ENCODE peak calls at places on chromosome 2, in seven cellular contexts. One of them, this sample, is unnamed.

GRCh38 chr2:237191693-237192076 is 106.0 kb downstream of the COPS8 start:
- DNase-seq in mesendoderm: no peak
- DNase-seq in H9: no peak
- DNase-seq in mesenchymal stem cell: no peak
- DNase-seq in IMR-90: no peak
- DNase-seq in neuronal stem cell: no peak
- DNase-seq in H1: no peak
- DNase-seq in this sample: no peak

GRCh38 chr2:151609705-151610104 is 124.6 kb downstream of the NEB start:
- DNase-seq in mesendoderm: no peak
- DNase-seq in H9: no peak
- DNase-seq in mesenchymal stem cell: no peak
- DNase-seq in IMR-90: no peak
- DNase-seq in neuronal stem cell: no peak
- DNase-seq in H1: no peak
- DNase-seq in this sample: no peak

GRCh38 chr2:12603781-12604180 is 113.0 kb upstream of the TRIB2 start:
- DNase-seq in mesendoderm: no peak
- DNase-seq in H9: no peak
- DNase-seq in mesenchymal stem cell: no peak
- DNase-seq in IMR-90: no peak
- DNase-seq in neuronal stem cell: no peak
- DNase-seq in H1: no peak
- DNase-seq in this sample: no peak

GRCh38 chr2:112754562-112754961 is 9.8 kb downstream of the CKAP2L start:
- DNase-seq in mesendoderm: no peak
- DNase-seq in H9: no peak
- DNase-seq in mesenchymal stem cell: no peak
- DNase-seq in IMR-90: no peak
- DNase-seq in neuronal stem cell: no peak
- DNase-seq in H1: no peak
- DNase-seq in this sample: no peak

GRCh38 chr2:208025814-208026184 is 472 bp upstream of the PLEKHM3 start:
- DNase-seq in mesendoderm: no peak
- DNase-seq in H9: peak; percentile 37
- DNase-seq in mesenchymal stem cell: no peak
- DNase-seq in IMR-90: no peak
- DNase-seq in neuronal stem cell: no peak
- DNase-seq in H1: no peak
- DNase-seq in this sample: no peak

GRCh38 chr2:108399479-108399878 is 21.7 kb downstream of the SULT1C4 start:
- DNase-seq in mesendoderm: peak; percentile 25
- DNase-seq in H9: no peak
- DNase-seq in mesenchymal stem cell: peak; percentile 36
- DNase-seq in IMR-90: no peak
- DNase-seq in neuronal stem cell: no peak
- DNase-seq in H1: no peak
- DNase-seq in this sample: no peak

GRCh38 chr2:237254911-237255578 is 158.9 kb downstream of the COL6A3 start:
- DNase-seq in mesendoderm: no peak
- DNase-seq in H9: no peak
- DNase-seq in mesenchymal stem cell: peak; percentile 81
- DNase-seq in IMR-90: peak; percentile 92
- DNase-seq in neuronal stem cell: no peak
- DNase-seq in H1: no peak
- DNase-seq in this sample: no peak

GRCh38 chr2:144325086-144325485 is 194.8 kb downstream of the ZEB2 start:
- DNase-seq in mesendoderm: no peak
- DNase-seq in H9: no peak
- DNase-seq in mesenchymal stem cell: no peak
- DNase-seq in IMR-90: no peak
- DNase-seq in neuronal stem cell: no peak
- DNase-seq in H1: no peak
- DNase-seq in this sample: no peak

GRCh38 chr2:67503066-67503795 is 106.1 kb downstream of the ETAA1 start:
- DNase-seq in mesendoderm: peak; percentile 27
- DNase-seq in H9: no peak
- DNase-seq in mesenchymal stem cell: peak; percentile 93
- DNase-seq in IMR-90: peak; percentile 99
- DNase-seq in neuronal stem cell: no peak
- DNase-seq in H1: no peak
- DNase-seq in this sample: peak; percentile 74

GRCh38 chr2:11805920-11806319 is 59.5 kb downstream of the LPIN1 start:
- DNase-seq in mesendoderm: no peak
- DNase-seq in H9: no peak
- DNase-seq in mesenchymal stem cell: no peak
- DNase-seq in IMR-90: no peak
- DNase-seq in neuronal stem cell: no peak
- DNase-seq in H1: no peak
- DNase-seq in this sample: no peak

GRCh38 chr2:11697103-11697871 is 27.3 kb upstream of the NTSR2 start:
- DNase-seq in mesendoderm: no peak
- DNase-seq in H9: no peak
- DNase-seq in mesenchymal stem cell: peak; percentile 45
- DNase-seq in IMR-90: peak; percentile 71
- DNase-seq in neuronal stem cell: no peak
- DNase-seq in H1: no peak
- DNase-seq in this sample: no peak

GRCh38 chr2:169286858-169287257 is 75.5 kb downstream of the LRP2 start:
- DNase-seq in mesendoderm: no peak
- DNase-seq in H9: no peak
- DNase-seq in mesenchymal stem cell: no peak
- DNase-seq in IMR-90: no peak
- DNase-seq in neuronal stem cell: peak; percentile 42
- DNase-seq in H1: no peak
- DNase-seq in this sample: no peak

GRCh38 chr2:191659198-191659597 is 18.7 kb upstream of the NABP1 start:
- DNase-seq in mesendoderm: no peak
- DNase-seq in H9: no peak
- DNase-seq in mesenchymal stem cell: no peak
- DNase-seq in IMR-90: no peak
- DNase-seq in neuronal stem cell: no peak
- DNase-seq in H1: no peak
- DNase-seq in this sample: no peak

GRCh38 chr2:119425620-119426395 is 5.8 kb upstream of the TMEM37 start:
- DNase-seq in mesendoderm: no peak
- DNase-seq in H9: peak; percentile 5
- DNase-seq in mesenchymal stem cell: peak; percentile 78
- DNase-seq in IMR-90: no peak
- DNase-seq in neuronal stem cell: no peak
- DNase-seq in H1: no peak
- DNase-seq in this sample: no peak

GRCh38 chr2:67339234-67339885 is 57.8 kb upstream of the ETAA1 start:
- DNase-seq in mesendoderm: no peak
- DNase-seq in H9: no peak
- DNase-seq in mesenchymal stem cell: no peak
- DNase-seq in IMR-90: no peak
- DNase-seq in neuronal stem cell: no peak
- DNase-seq in H1: no peak
- DNase-seq in this sample: no peak

GRCh38 chr2:178193496-178193822 is 853 bp upstream of the OSBPL6 start:
- DNase-seq in mesendoderm: no peak
- DNase-seq in H9: no peak
- DNase-seq in mesenchymal stem cell: no peak
- DNase-seq in IMR-90: peak; percentile 4
- DNase-seq in neuronal stem cell: no peak
- DNase-seq in H1: no peak
- DNase-seq in this sample: no peak

GRCh38 chr2:224101820-224102630 is 62.9 kb upstream of the SERPINE2 start:
- DNase-seq in mesendoderm: no peak
- DNase-seq in H9: no peak
- DNase-seq in mesenchymal stem cell: peak; percentile 94
- DNase-seq in IMR-90: peak; percentile 98
- DNase-seq in neuronal stem cell: no peak
- DNase-seq in H1: no peak
- DNase-seq in this sample: peak; percentile 97

GRCh38 chr2:4618630-4619228 is 915.4 kb downstream of the DCDC2C start:
- DNase-seq in mesendoderm: no peak
- DNase-seq in H9: no peak
- DNase-seq in mesenchymal stem cell: no peak
- DNase-seq in IMR-90: no peak
- DNase-seq in neuronal stem cell: no peak
- DNase-seq in H1: no peak
- DNase-seq in this sample: no peak

GRCh38 chr2:205675861-205676516 is 6.3 kb upstream of the NRP2 start:
- DNase-seq in mesendoderm: peak; percentile 86
- DNase-seq in H9: no peak
- DNase-seq in mesenchymal stem cell: peak; percentile 79
- DNase-seq in IMR-90: peak; percentile 85
- DNase-seq in neuronal stem cell: peak; percentile 59
- DNase-seq in H1: no peak
- DNase-seq in this sample: peak; percentile 65

GRCh38 chr2:31831585-31831984 is 179.2 kb downstream of the MEMO1 start:
- DNase-seq in mesendoderm: no peak
- DNase-seq in H9: no peak
- DNase-seq in mesenchymal stem cell: no peak
- DNase-seq in IMR-90: peak; percentile 61
- DNase-seq in neuronal stem cell: no peak
- DNase-seq in H1: no peak
- DNase-seq in this sample: no peak

GRCh38 chr2:79910643-79911042 is 393.9 kb downstream of the LRRTM1 start:
- DNase-seq in mesendoderm: peak; percentile 34
- DNase-seq in H9: no peak
- DNase-seq in mesenchymal stem cell: no peak
- DNase-seq in IMR-90: no peak
- DNase-seq in neuronal stem cell: no peak
- DNase-seq in H1: no peak
- DNase-seq in this sample: no peak

GRCh38 chr2:203327918-203328734 is at the start of gene ABI2:
- DNase-seq in mesendoderm: peak; percentile 98
- DNase-seq in H9: peak; percentile 96
- DNase-seq in mesenchymal stem cell: peak; percentile 84
- DNase-seq in IMR-90: peak; percentile 69
- DNase-seq in neuronal stem cell: peak; percentile 97
- DNase-seq in H1: peak; percentile 95
- DNase-seq in this sample: peak; percentile 76

GRCh38 chr2:203328735-203329549 is 748 bp downstream of the ABI2 start:
- DNase-seq in mesendoderm: peak; percentile 43
- DNase-seq in H9: peak; percentile 41
- DNase-seq in mesenchymal stem cell: peak; percentile 64
- DNase-seq in IMR-90: peak; percentile 30
- DNase-seq in neuronal stem cell: peak; percentile 59
- DNase-seq in H1: no peak
- DNase-seq in this sample: peak; percentile 49

GRCh38 chr2:203326355-203326754 is 1.8 kb upstream of the ABI2 start:
- DNase-seq in mesendoderm: no peak
- DNase-seq in H9: no peak
- DNase-seq in mesenchymal stem cell: no peak
- DNase-seq in IMR-90: no peak
- DNase-seq in neuronal stem cell: no peak
- DNase-seq in H1: no peak
- DNase-seq in this sample: no peak

GRCh38 chr2:203330434-203330833 is 2.2 kb downstream of the ABI2 start:
- DNase-seq in mesendoderm: peak; percentile 6
- DNase-seq in H9: no peak
- DNase-seq in mesenchymal stem cell: peak; percentile 70
- DNase-seq in IMR-90: peak; percentile 64
- DNase-seq in neuronal stem cell: no peak
- DNase-seq in H1: no peak
- DNase-seq in this sample: peak; percentile 15

GRCh38 chr2:203327582-203327917 is 644 bp upstream of the ABI2 start:
- DNase-seq in mesendoderm: no peak
- DNase-seq in H9: no peak
- DNase-seq in mesenchymal stem cell: no peak
- DNase-seq in IMR-90: no peak
- DNase-seq in neuronal stem cell: no peak
- DNase-seq in H1: no peak
- DNase-seq in this sample: no peak
- H4K8ac ChIP-seq in mesendoderm: peak overlapping the region; percentile 30
- H4K8ac ChIP-seq in H9: no peak overlapping the region
- H4K8ac ChIP-seq in mesenchymal stem cell: peak overlapping the region; percentile 90
- H4K8ac ChIP-seq in IMR-90: peak overlapping the region; percentile 80
- H4K8ac ChIP-seq in neuronal stem cell: no peak overlapping the region
- H4K8ac ChIP-seq in H1: peak overlapping the region; percentile 96
- H4K8ac ChIP-seq in this sample: peak overlapping the region; percentile 90

GRCh38 chr2:43193996-43194869 is 32.2 kb downstream of the ZFP36L2 start:
- DNase-seq in mesendoderm: peak; percentile 48
- DNase-seq in H9: no peak
- DNase-seq in mesenchymal stem cell: no peak
- DNase-seq in IMR-90: no peak
- DNase-seq in neuronal stem cell: no peak
- DNase-seq in H1: no peak
- DNase-seq in this sample: no peak
- H3K9ac ChIP-seq in mesendoderm: no peak overlapping the region
- H3K9ac ChIP-seq in H9: no peak overlapping the region
- H3K9ac ChIP-seq in mesenchymal stem cell: no peak overlapping the region
- H3K9ac ChIP-seq in IMR-90: no peak overlapping the region
- H3K9ac ChIP-seq in neuronal stem cell: no peak overlapping the region
- H3K9ac ChIP-seq in H1: no peak overlapping the region
- H3K9ac ChIP-seq in this sample: no peak overlapping the region

GRCh38 chr2:154391051-154391450 is 307.4 kb upstream of the KCNJ3 start:
- DNase-seq in mesendoderm: no peak
- DNase-seq in H9: no peak
- DNase-seq in mesenchymal stem cell: no peak
- DNase-seq in IMR-90: no peak
- DNase-seq in neuronal stem cell: no peak
- DNase-seq in H1: no peak
- DNase-seq in this sample: no peak
- H3K4ac ChIP-seq in mesendoderm: no peak overlapping the region
- H3K4ac ChIP-seq in H9: no peak overlapping the region
- H3K4ac ChIP-seq in mesenchymal stem cell: no peak overlapping the region
- H3K4ac ChIP-seq in IMR-90: no peak overlapping the region
- H3K4ac ChIP-seq in neuronal stem cell: no peak overlapping the region
- H3K4ac ChIP-seq in H1: no peak overlapping the region
- H3K4ac ChIP-seq in this sample: no peak overlapping the region

GRCh38 chr2:98543214-98543613 is 65.1 kb downstream of the COA5 start:
- DNase-seq in mesendoderm: no peak
- DNase-seq in H9: no peak
- DNase-seq in mesenchymal stem cell: no peak
- DNase-seq in IMR-90: no peak
- DNase-seq in neuronal stem cell: no peak
- DNase-seq in H1: no peak
- DNase-seq in this sample: peak; percentile 75

GRCh38 chr2:98539056-98539735 is 69.1 kb downstream of the COA5 start:
- DNase-seq in mesendoderm: no peak
- DNase-seq in H9: no peak
- DNase-seq in mesenchymal stem cell: no peak
- DNase-seq in IMR-90: no peak
- DNase-seq in neuronal stem cell: no peak
- DNase-seq in H1: no peak
- DNase-seq in this sample: no peak

GRCh38 chr2:98541906-98542305 is 66.4 kb downstream of the COA5 start:
- DNase-seq in mesendoderm: peak; percentile 43
- DNase-seq in H9: no peak
- DNase-seq in mesenchymal stem cell: no peak
- DNase-seq in IMR-90: no peak
- DNase-seq in neuronal stem cell: no peak
- DNase-seq in H1: no peak
- DNase-seq in this sample: peak; percentile 83

GRCh38 chr2:98543842-98544241 is 64.5 kb downstream of the COA5 start:
- DNase-seq in mesendoderm: no peak
- DNase-seq in H9: no peak
- DNase-seq in mesenchymal stem cell: no peak
- DNase-seq in IMR-90: no peak
- DNase-seq in neuronal stem cell: no peak
- DNase-seq in H1: no peak
- DNase-seq in this sample: no peak

DNA sequence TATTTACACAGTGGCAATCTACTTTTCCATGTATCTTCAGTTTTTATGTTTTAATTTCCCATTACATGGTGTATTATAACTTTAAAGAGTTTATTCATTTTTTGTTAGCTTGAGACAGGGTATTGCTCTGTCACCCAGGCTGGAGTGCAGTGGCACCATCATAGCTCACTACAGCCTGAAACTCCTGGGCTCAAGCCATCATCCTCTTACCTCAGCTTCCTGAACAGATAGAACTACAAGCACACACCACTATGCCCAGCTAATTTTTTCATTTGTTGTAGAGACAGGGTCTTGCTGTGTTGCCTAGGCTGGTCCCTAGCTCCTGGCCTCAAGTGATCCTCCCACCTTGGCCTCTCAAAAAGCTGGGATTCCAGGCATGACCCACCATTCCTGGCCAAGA is 66.8 kb downstream of the COA5 start:
- DNase-seq in mesendoderm: no peak
- DNase-seq in H9: no peak
- DNase-seq in mesenchymal stem cell: no peak
- DNase-seq in IMR-90: no peak
- DNase-seq in neuronal stem cell: no peak
- DNase-seq in H1: no peak
- DNase-seq in this sample: no peak
- H4K8ac ChIP-seq in mesendoderm: no peak overlapping the region
- H4K8ac ChIP-seq in H9: no peak overlapping the region
- H4K8ac ChIP-seq in mesenchymal stem cell: no peak overlapping the region
- H4K8ac ChIP-seq in IMR-90: no peak overlapping the region
- H4K8ac ChIP-seq in neuronal stem cell: no peak overlapping the region
- H4K8ac ChIP-seq in H1: no peak overlapping the region
- H4K8ac ChIP-seq in this sample: no peak overlapping the region

This sample was measured in trophoblast cell.